ENCODE peak calls at places on chromosomes 16 and 17, in five cellular contexts. L is amniotic stem cell; B is NT2/D1; C is H7; P is CD8-positive, alpha-beta memory T cell. V is an unnamed sample.

GRCh38 chr17:43324205-43324893 is 74.4 kb upstream of the ARL4D start:
- DNase-seq in L (no peak), B (no peak), C (no peak), P (no peak), V (no peak)

GRCh38 chr17:42288985-42289862 is 926 bp downstream of the STAT5A start:
- DNase-seq in L (no peak), B (no peak), C (peak; percentile 86), P (peak; percentile 62), V (peak; percentile 76)

GRCh38 chr16:22674832-22675191 is 139.2 kb upstream of the HS3ST2 start:
- DNase-seq in L (no peak), B (no peak), C (no peak), P (no peak), V (no peak)

GRCh38 chr17:83054518-83055125 is 24.8 kb upstream of the METRNL start:
- DNase-seq in L (no peak), B (no peak), C (peak; percentile 8), P (no peak), V (no peak)

GRCh38 chr17:42023524-42024349 is 3.8 kb downstream of the NKIRAS2 start:
- DNase-seq in L (no peak), B (no peak), C (no peak), P (no peak), V (no peak)

GRCh38 chr16:78794581-78795300 is 695.3 kb downstream of the WWOX start:
- DNase-seq in L (no peak), B (no peak), C (no peak), P (peak; percentile 15), V (no peak)

GRCh38 chr16:81499576-81500380 is 55.2 kb downstream of the CMIP start:
- DNase-seq in L (no peak), B (no peak), C (no peak), P (no peak), V (no peak)

GRCh38 chr17:8948462-8948861 is 17.0 kb downstream of the PIK3R5 start:
- DNase-seq in L (no peak), B (no peak), C (no peak), P (no peak), V (no peak)

GRCh38 chr17:63364387-63364786 is 81.7 kb downstream of the CYB561 start:
- DNase-seq in L (no peak), B (no peak), C (no peak), P (no peak), V (no peak)

GRCh38 chr16:75580-76501 is 2.2 kb upstream of the MPG start:
- DNase-seq in L (peak; percentile 31), B (no peak), C (peak; percentile 87), P (no peak), V (no peak)

GRCh38 chr16:19283637-19284036 is 1.9 kb upstream of the CLEC19A start:
- DNase-seq in L (no peak), B (no peak), C (no peak), P (no peak), V (no peak)

GRCh38 chr16:22888791-22889190 is 74.8 kb downstream of the HS3ST2 start:
- DNase-seq in L (no peak), B (no peak), C (peak; percentile 24), P (no peak), V (no peak)

GRCh38 chr17:54899721-54900456 is 763 bp upstream of the TOM1L1 start:
- DNase-seq in L (no peak), B (peak; percentile 36), C (peak; percentile 52), P (no peak), V (no peak)

GRCh38 chr16:48054881-48055601 is 100.8 kb downstream of the ABCC12 start:
- DNase-seq in L (peak; percentile 26), B (peak; percentile 30), C (peak; percentile 76), P (no peak), V (peak; percentile 49)

GRCh38 chr17:63446981-63447687 is 1.0 kb upstream of the CYB561 start:
- DNase-seq in L (no peak), B (peak; percentile 32), C (peak; percentile 82), P (peak; percentile 40), V (no peak)